ENCODE peak calls at places on chromosomes 4 and X, in five cellular contexts. C is AG20443, B is GM06990, R is dorsolateral prefrontal cortex, Q is progenitor cell of endocrine pancreas. V is an unnamed sample.

GRCh38 chr4:139902328-139903217 is 237.0 kb downstream of the MGST2 start:
- DNase-seq in R (no peak), B (no peak), Q (no peak), C (peak), V (peak)

GRCh38 chr4:36054750-36055467 is 189.4 kb downstream of the ARAP2 start:
- DNase-seq in C (no peak), Q (no peak), R (no peak), B (no peak), V (no peak)

GRCh38 chr4:121484633-121485032 is 103.8 kb upstream of the QRFPR start:
- DNase-seq in Q (no peak), C (peak), B (no peak), R (no peak), V (peak)

GRCh38 chrX:129144172-129145038 is 378.9 kb downstream of the SMARCA1 start:
- DNase-seq in R (no peak), Q (no peak), C (no peak), B (no peak), V (no peak)

GRCh38 chrX:137427061-137427778 is 138.7 kb upstream of the ZIC3 start:
- DNase-seq in C (no peak), B (no peak), R (no peak), Q (no peak), V (no peak)

GRCh38 chr4:86940176-86940575 is 5.4 kb downstream of the AFF1 start:
- DNase-seq in B (no peak), R (no peak), Q (no peak), C (no peak), V (no peak)

GRCh38 chr4:26105372-26105771 is 191.4 kb downstream of the SMIM20 start:
- DNase-seq in R (no peak), B (no peak), C (no peak), Q (no peak), V (no peak)

GRCh38 chr4:184409502-184409901 is 64.8 kb downstream of the IRF2 start:
- DNase-seq in R (no peak), B (no peak), C (no peak), Q (no peak), V (no peak)

GRCh38 chrX:129984196-129984962 is 1.9 kb downstream of the BCORL1 start:
- DNase-seq in R (no peak), B (peak), C (peak), Q (peak), V (no peak)

GRCh38 chr4:149897784-149898183 is 82.1 kb upstream of the IQCM start:
- DNase-seq in C (no peak), B (no peak), R (no peak), Q (no peak), V (no peak)

GRCh38 chr4:8594097-8595038 is 1.8 kb downstream of the CPZ start:
- DNase-seq in R (no peak), Q (peak), B (no peak), C (peak), V (peak)

GRCh38 chr4:38675167-38676121 is 11.4 kb downstream of the KLF3 start:
- DNase-seq in C (peak), Q (peak), B (no peak), R (peak), V (peak)

GRCh38 chr4:75699299-75699698 is 25.1 kb upstream of the USO1 start:
- DNase-seq in C (no peak), R (no peak), B (no peak), Q (no peak), V (no peak)

GRCh38 chrX:14936561-14936960 is 63.3 kb downstream of the MOSPD2 start:
- DNase-seq in R (no peak), C (peak), Q (no peak), B (no peak), V (peak)

GRCh38 chr4:8904041-8904501 is 32.4 kb upstream of the HMX1 start:
- DNase-seq in R (peak), B (no peak), Q (no peak), C (no peak), V (no peak)

GRCh38 chr4:31230579-31230978 is 510.4 kb downstream of the PCDH7 start:
- DNase-seq in C (no peak), Q (no peak), R (no peak), B (no peak), V (no peak)

GRCh38 chr4:146073517-146073916 is 102.0 kb upstream of the LSM6 start:
- DNase-seq in B (no peak), R (no peak), Q (no peak), C (peak), V (no peak)

V was measured in HCEC 1CT.